ENCODE peak calls at places on chromosomes 6 and 20, in five cellular contexts. Q, R, O, V and E are unnamed samples.

GRCh38 chr6:85461806-85462185 is 11.9 kb downstream of the NT5E start:
- DNase-seq in O (no peak), Q (no peak), V (no peak), R (no peak), E (no peak)

GRCh38 chr6:132471787-132472186 is 41.1 kb downstream of the STX7 start:
- DNase-seq in V (no peak), Q (no peak), R (no peak), O (no peak), E (no peak)

GRCh38 chr20:4375881-4376280 is 345.8 kb upstream of the PRND start:
- DNase-seq in Q (no peak), V (no peak), O (no peak), R (no peak), E (no peak)

GRCh38 chr20:34642009-34642408 is 34.9 kb downstream of the PIGU start:
- DNase-seq in R (no peak), O (no peak), V (no peak), Q (no peak), E (no peak)

GRCh38 chr6:168181316-168181715 is 102.3 kb upstream of the FRMD1 start:
- DNase-seq in R (no peak), V (no peak), Q (no peak), O (no peak), E (no peak)

GRCh38 chr6:87929843-87930288 is 117.8 kb upstream of the SPACA1 start:
- DNase-seq in R (peak), O (peak), V (peak), Q (peak), E (peak)

GRCh38 chr20:58237318-58238182 is 9.1 kb upstream of the ANKRD60 start:
- DNase-seq in O (no peak), R (no peak), V (no peak), Q (no peak), E (no peak)

GRCh38 chr6:100612101-100612500 is 147.4 kb upstream of the SIM1 start:
- DNase-seq in O (no peak), Q (no peak), R (no peak), V (no peak), E (no peak)

GRCh38 chr6:128600397-128600951 is 80.1 kb upstream of the PTPRK start:
- DNase-seq in Q (no peak), R (peak), O (peak), V (no peak), E (no peak)

GRCh38 chr20:21147593-21147992 is 21.7 kb downstream of the KIZ start:
- DNase-seq in V (no peak), Q (no peak), O (no peak), R (no peak), E (no peak)

GRCh38 chr6:40358473-40359460 is 228.4 kb downstream of the LRFN2 start:
- DNase-seq in V (no peak), R (no peak), O (no peak), Q (no peak), E (no peak)

GRCh38 chr6:98984102-98984501 is 36.4 kb upstream of the FBXL4 start:
- DNase-seq in Q (no peak), O (no peak), V (no peak), R (no peak), E (no peak)

GRCh38 chr6:109794201-109794926 is 103.3 kb downstream of the FIG4 start:
- DNase-seq in R (no peak), Q (no peak), O (no peak), V (no peak), E (no peak)

GRCh38 chr6:133358598-133358997 is 117.4 kb downstream of the EYA4 start:
- DNase-seq in R (no peak), O (no peak), Q (no peak), V (no peak), E (no peak)

DNA sequence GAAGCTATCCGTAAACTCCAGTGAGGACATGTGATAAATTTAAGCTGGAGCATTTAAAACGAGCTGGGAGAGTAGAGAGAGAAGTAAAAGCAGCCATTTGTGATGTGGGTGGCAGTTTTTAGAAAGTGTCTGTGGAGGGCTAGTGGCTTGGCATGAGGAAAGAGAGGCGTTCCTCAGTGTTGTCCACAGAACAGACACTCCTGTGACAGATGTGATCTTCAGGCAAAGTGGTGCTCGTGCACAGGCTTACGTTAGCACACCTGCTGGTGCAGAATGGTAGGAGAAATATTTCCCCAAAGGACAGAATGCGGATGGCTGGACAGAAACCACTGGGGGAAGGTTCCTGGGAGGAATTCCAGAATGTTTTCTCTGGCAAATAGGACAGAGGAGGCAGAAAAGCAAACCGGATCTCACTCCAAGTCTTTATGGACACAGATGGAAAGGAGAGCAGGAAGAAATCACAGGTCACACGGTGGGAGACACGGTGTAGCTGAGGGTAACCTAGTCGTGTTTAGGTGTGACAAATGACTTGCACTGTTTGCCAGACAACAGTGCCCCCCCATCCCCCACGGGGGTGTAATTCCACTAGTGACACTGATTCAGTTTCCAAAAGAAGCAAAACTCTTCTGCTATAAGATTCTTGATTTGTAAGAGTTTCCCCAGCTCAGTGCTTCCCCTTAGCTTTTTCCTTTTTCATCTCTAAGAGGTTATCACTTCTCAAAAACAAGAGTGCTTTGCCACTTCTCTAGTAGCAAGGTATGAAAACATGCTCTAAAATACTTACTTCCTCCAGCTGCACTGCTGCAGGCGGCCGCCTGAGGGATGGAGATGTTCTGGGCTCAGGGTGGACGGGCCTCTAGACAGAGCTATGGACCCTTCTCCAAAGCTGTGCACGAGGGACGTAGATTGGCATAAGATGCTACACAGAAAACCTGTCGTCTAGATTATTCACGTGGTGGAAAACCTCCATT is 293.2 kb downstream of the QKI start:
- DNase-seq in R (no peak), Q (no peak), O (no peak), V (no peak), E (no peak)
- TF ChIP-seq CTCF in R (no peak), Q (no peak), O (no peak), V (no peak), E (no peak)

DNA sequence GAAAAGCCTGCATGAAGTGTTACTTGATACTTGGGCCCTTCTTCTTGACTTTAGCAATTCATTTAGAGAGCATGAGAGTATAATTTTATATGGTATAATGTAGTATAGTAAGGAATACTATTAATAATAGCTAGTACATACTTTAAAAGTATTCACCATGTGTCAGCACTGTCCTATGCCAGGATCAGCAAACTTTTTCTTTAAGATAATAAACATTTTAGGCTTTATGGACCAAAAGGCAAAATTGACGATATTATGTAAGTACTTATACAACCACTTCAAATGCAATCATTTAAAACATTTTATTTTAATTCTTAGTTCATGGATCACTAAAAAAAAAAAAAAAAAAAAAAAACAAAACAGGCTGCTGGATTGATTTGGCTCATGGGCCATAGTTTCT is 163.9 kb downstream of the IBTK start:
- DNase-seq in O (no peak), Q (no peak), V (no peak), R (no peak), E (no peak)
- H3K27ac ChIP-seq in O (no peak), Q (no peak), V (no peak), R (no peak), E (no peak)

DNA sequence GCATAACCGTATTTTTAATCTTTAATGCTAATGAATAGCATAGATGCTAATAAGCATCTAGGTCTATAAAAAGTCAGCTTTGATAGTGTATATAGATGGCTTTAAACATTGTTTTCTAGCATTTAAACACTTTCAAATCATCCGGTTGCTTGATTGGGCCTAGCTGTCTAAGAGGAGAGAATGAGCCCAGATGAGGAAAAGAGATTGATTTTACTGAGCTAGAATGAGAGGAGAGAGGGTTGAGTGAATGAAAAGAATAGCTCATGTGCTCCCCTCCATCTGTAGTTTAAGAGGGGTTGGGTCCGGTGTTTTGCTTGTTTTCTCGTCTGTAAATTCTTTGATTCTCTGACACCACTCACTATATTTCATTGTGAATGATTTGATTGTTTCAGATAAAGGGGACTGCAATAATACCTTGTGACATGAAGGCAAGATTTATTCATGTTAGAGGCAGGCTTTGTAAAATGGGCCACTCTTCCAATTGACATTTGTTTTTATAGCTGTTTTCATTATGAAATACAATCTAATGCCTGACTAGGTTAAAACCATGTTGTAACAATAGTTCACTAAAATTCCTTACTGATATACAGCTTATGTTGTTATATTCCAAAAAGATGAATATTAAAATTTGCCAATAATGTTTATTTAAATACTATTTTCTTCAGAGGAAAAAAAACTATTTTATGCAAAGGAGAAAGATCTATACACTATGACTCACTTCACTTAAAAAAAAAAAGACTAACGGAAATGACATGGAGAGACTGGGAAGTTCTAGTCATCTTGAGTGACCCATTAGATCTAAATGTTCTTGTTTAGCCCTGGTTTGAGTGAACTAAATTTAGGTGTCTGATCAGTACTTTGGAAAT is 3.2 kb downstream of the PTPN1 start:
- DNase-seq in V (no peak), R (no peak), Q (no peak), O (no peak), E (no peak)
- H3K4me3 ChIP-seq in V (no peak), R (no peak), Q (no peak), O (peak), E (no peak)

DNA sequence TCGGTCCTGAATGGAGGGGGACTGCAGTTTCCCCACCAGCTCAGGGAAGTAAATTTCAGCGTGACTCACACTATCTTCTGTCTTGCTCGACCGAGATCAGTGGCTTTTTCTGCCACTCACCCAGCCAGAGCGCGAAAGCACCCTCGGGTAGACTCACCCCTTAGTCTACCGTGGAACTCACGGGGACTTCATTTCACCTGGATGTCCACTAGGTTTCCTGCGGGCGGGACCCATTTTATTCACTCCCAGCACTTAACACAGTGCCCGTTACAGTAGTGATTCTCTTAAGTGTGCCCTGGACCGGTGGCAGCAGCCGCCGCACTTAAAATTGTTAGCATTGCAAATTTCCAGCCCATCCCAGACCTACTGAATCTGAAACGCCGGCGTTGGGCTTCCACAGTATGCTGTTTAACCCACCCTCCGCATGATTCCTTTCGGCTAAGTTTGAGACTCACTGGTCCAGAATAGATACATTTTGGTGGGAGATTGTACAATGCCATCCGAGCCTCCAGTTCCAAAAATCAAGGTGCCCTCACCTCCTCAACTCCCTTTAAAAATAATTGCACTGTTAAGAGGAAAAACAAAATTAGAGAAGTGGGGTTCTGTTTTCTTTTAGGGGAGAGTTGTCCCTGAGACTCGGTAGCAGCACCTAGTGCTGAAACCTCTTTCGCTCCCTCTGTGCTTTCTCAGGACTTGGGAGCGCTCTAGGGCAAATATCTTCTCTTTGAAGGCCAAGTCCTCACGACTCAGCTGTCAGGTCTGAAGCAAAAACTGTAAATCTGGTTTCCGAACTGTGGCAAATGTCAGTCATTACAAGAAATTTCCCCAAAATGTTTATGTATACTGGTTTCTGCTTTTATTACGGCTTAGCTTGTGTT is 1.0 kb downstream of the SMPDL3A start:
- DNase-seq in V (no peak), R (peak), O (no peak), Q (no peak), E (peak)
- TF ChIP-seq CTCF in V (no peak), R (no peak), O (no peak), Q (no peak), E (no peak)

GRCh38 chr6:141580121-141580520 is 552.6 kb upstream of the GJE1 start:
- DNase-seq in V (no peak), O (no peak), Q (no peak), R (no peak), E (no peak)

GRCh38 chr6:141580988-141581387 is 551.7 kb upstream of the GJE1 start:
- DNase-seq in R (no peak), Q (no peak), O (no peak), V (no peak), E (no peak)
- H3K27ac ChIP-seq in R (no peak), Q (no peak), O (no peak), V (no peak), E (no peak)

GRCh38 chr6:1388081-1388926 is 1.1 kb upstream of the FOXF2 start:
- DNase-seq in R (no peak), V (no peak), Q (no peak), O (no peak), E (no peak)
- H3K4me3 ChIP-seq in R (no peak), V (no peak), Q (no peak), O (peak), E (no peak)

GRCh38 chr20:56205350-56205749 is 43.2 kb upstream of the MC3R start:
- DNase-seq in V (no peak), O (no peak), Q (no peak), R (no peak), E (no peak)

GRCh38 chr20:56202493-56203077 is 45.9 kb upstream of the MC3R start:
- DNase-seq in O (no peak), R (peak), V (no peak), Q (no peak), E (no peak)

GRCh38 chr20:56195946-56196345 is 52.6 kb upstream of the MC3R start:
- DNase-seq in R (no peak), O (no peak), V (no peak), Q (no peak), E (no peak)

GRCh38 chr20:56204206-56204605 is 44.3 kb upstream of the MC3R start:
- DNase-seq in R (no peak), Q (no peak), O (no peak), V (no peak), E (no peak)

DNA sequence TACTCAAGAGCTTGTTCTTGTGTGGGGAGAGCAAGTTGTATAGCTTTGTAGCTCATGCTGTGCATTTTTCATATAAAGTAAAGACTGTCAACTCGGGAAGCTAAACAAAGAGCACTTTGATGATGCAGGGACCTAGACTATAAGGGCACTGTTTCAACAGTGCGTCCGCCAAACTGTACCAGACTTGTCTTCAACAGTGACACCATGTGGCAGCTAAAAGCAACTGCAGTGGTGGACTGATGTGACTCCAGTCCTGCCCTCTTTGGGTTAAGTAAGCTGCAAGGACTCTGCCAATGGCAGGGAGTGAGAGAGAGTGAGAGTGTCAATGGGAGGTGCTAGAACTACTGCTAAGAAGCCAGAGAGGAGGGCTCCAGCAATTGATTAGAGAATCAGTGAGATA is 48.1 kb upstream of the MC3R start:
- DNase-seq in O (no peak), Q (no peak), V (peak), R (no peak), E (no peak)
- TF ChIP-seq CTCF in O (no peak), Q (no peak), V (no peak), R (no peak), E (no peak)